ENCODE peak calls at places on chromosomes 5 and 9, in five cellular contexts. R, I, E, S and V are unnamed samples. For H3K36me3, the result is how much of the 10 kb centered on the place peaks cover.

GRCh38 chr5:137836997-137837396 is 30.7 kb upstream of the MYOT start:
- DNase-seq in R (no peak), I (no peak), E (no peak), S (no peak), V (no peak)

GRCh38 chr5:86320266-86320665 is 297.5 kb upstream of the COX7C start:
- DNase-seq in R (no peak), I (no peak), E (no peak), S (no peak), V (no peak)

GRCh38 chr9:91221332-91221731 is 140.4 kb downstream of the AUH start:
- DNase-seq in R (no peak), I (no peak), E (no peak), S (no peak), V (no peak)

GRCh38 chr9:115498338-115498737 is 380.4 kb upstream of the TNC start:
- DNase-seq in R (no peak), I (no peak), E (no peak), S (no peak), V (no peak)

GRCh38 chr9:123246534-123246933 is 21.9 kb downstream of the STRBP start:
- DNase-seq in R (no peak), I (no peak), E (no peak), S (no peak), V (no peak)

GRCh38 chr5:135365281-135365680 is 33.8 kb downstream of the MACROH2A1 start:
- DNase-seq in R (peak), I (no peak), E (no peak), S (no peak), V (no peak)

GRCh38 chr9:134709512-134710270 is 68.1 kb downstream of the COL5A1 start:
- DNase-seq in R (no peak), I (no peak), E (no peak), S (peak), V (peak)

GRCh38 chr9:32783168-32783891 is at the start of gene TMEM215:
- DNase-seq in R (peak), I (no peak), E (no peak), S (no peak), V (peak)

GRCh38 chr9:113809192-113809482 is 67.0 kb upstream of the ZNF618 start:
- DNase-seq in R (no peak), I (no peak), E (no peak), S (no peak), V (no peak)

GRCh38 chr5:139295692-139296091 is 2.2 kb downstream of the MATR3 start:
- DNase-seq in R (peak), I (no peak), E (no peak), S (no peak), V (no peak)

GRCh38 chr5:67299317-67299716 is 102.7 kb upstream of the CD180 start:
- DNase-seq in R (no peak), I (no peak), E (no peak), S (no peak), V (no peak)

GRCh38 chr5:150066901-150067396 is 19.4 kb downstream of the CSF1R start:
- DNase-seq in R (peak), I (no peak), E (no peak), S (no peak), V (no peak)

GRCh38 chr5:64514620-64515019 is 8.8 kb downstream of the RGS7BP start:
- DNase-seq in R (no peak), I (no peak), E (no peak), S (no peak), V (no peak)

GRCh38 chr9:129365196-129365595 is 187.1 kb upstream of the IER5L start:
- DNase-seq in R (no peak), I (no peak), E (no peak), S (no peak), V (no peak)

GRCh38 chr5:174412374-174412773 is 312.0 kb upstream of the MSX2 start:
- DNase-seq in R (no peak), I (no peak), E (no peak), S (no peak), V (no peak)

GRCh38 chr9:123998970-123999621 is 12.5 kb upstream of the LHX2 start:
- DNase-seq in R (peak), I (no peak), E (no peak), S (no peak), V (peak)

GRCh38 chr5:135114759-135115158 is 80.7 kb upstream of the PITX1 start:
- DNase-seq in R (no peak), I (no peak), E (no peak), S (no peak), V (no peak)

GRCh38 chr9:15696979-15697378 is 144.1 kb downstream of the CCDC171 start:
- DNase-seq in R (no peak), I (no peak), E (no peak), S (no peak), V (no peak)

GRCh38 chr5:73321757-73322452 is 126.7 kb downstream of the FOXD1 start:
- DNase-seq in R (no peak), I (peak), E (no peak), S (no peak), V (no peak)

GRCh38 chr5:62340392-62340791 is 34.4 kb downstream of the KIF2A start:
- DNase-seq in R (no peak), I (peak), E (no peak), S (no peak), V (no peak)

GRCh38 chr5:175466700-175467318 is 11.6 kb upstream of the SFXN1 start:
- DNase-seq in R (no peak), I (no peak), E (no peak), S (no peak), V (no peak)

GRCh38 chr9:21933865-21934264 is 60.3 kb downstream of the CDKN2A start:
- DNase-seq in R (no peak), I (no peak), E (no peak), S (no peak), V (no peak)

GRCh38 chr9:10050016-10050415 is 562.8 kb downstream of the PTPRD start:
- DNase-seq in R (peak), I (no peak), E (no peak), S (no peak), V (no peak)

GRCh38 chr9:136220017-136220729 is 15.2 kb upstream of the LHX3 start:
- DNase-seq in R (peak), I (no peak), E (no peak), S (no peak), V (no peak)

GRCh38 chr5:123937230-123937629 is 425.3 kb downstream of the CSNK1G3 start:
- DNase-seq in R (peak), I (peak), E (no peak), S (peak), V (no peak)

GRCh38 chr5:84290161-84290560 is 94.5 kb downstream of the EDIL3 start:
- DNase-seq in R (no peak), I (no peak), E (no peak), S (no peak), V (no peak)

GRCh38 chr9:136546697-136547481 is 1.0 kb upstream of the NOTCH1 start:
- DNase-seq in R (peak), I (no peak), E (peak), S (peak), V (peak)

GRCh38 chr5:77358566-77359205 is 133.4 kb downstream of the WDR41 start:
- DNase-seq in R (no peak), I (no peak), E (no peak), S (no peak), V (no peak)

GRCh38 chr5:179184521-179185050 is 124.4 kb downstream of the ZNF354C start:
- DNase-seq in R (no peak), I (no peak), E (no peak), S (no peak), V (peak)

GRCh38 chr9:36207016-36207415 is 16.3 kb downstream of the CLTA start:
- DNase-seq in R (no peak), I (no peak), E (no peak), S (no peak), V (no peak)

GRCh38 chr9:136700959-136701664 is 11.3 kb upstream of the DIPK1B start:
- DNase-seq in R (no peak), I (no peak), E (no peak), S (no peak), V (peak)

GRCh38 chr9:90287567-90288274 is 354.9 kb downstream of the DIRAS2 start:
- DNase-seq in R (peak), I (no peak), E (no peak), S (no peak), V (no peak)

GRCh38 chr5:62578540-62578939 is at the start of gene LRRC70:
- DNase-seq in R (no peak), I (no peak), E (no peak), S (no peak), V (no peak)

GRCh38 chr5:61280766-61281427 is 51.2 kb upstream of the ZSWIM6 start:
- DNase-seq in R (no peak), I (no peak), E (peak), S (peak), V (no peak)

GRCh38 chr9:2174321-2174720 is 159.2 kb downstream of the SMARCA2 start:
- DNase-seq in R (no peak), I (no peak), E (no peak), S (no peak), V (no peak)

GRCh38 chr9:19675492-19675891 is 113.3 kb downstream of the SLC24A2 start:
- DNase-seq in R (no peak), I (no peak), E (no peak), S (no peak), V (no peak)

GRCh38 chr9:19683715-19684114 is 105.1 kb downstream of the SLC24A2 start:
- DNase-seq in R (no peak), I (no peak), E (no peak), S (no peak), V (no peak)

GRCh38 chr9:19682416-19682815 is 106.4 kb downstream of the SLC24A2 start:
- DNase-seq in R (no peak), I (no peak), E (no peak), S (no peak), V (no peak)

GRCh38 chr9:19677929-19678328 is 110.9 kb downstream of the SLC24A2 start:
- DNase-seq in R (no peak), I (no peak), E (no peak), S (no peak), V (no peak)
- H3K36me3 ChIP-seq in R (under half), I (under half), E (under half), S (under half), V (under half)

DNA sequence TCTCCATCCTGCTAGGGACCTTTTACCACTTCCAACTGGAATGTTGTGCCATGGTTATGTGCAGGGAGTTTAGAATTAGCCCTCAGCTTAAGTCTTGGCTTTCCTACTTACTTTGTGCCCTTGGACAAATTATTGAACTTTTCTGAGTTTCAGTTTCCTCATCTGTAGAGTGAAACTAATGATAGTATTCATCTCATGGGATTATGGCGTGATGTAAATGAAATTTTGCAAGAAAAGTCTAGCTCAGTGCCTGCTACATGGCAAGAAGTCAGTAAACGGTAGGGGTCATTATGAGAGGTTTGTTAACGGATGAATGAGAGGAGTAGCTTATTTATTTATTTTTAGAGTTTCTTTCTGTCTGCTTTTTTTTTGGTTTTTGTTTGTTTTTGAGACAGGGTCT is 1.8 kb downstream of the MVB12B start:
- DNase-seq in R (no peak), I (no peak), E (no peak), S (no peak), V (no peak)
- H3K4me3 ChIP-seq in R (no peak), I (no peak), E (no peak), S (peak), V (no peak)

DNA sequence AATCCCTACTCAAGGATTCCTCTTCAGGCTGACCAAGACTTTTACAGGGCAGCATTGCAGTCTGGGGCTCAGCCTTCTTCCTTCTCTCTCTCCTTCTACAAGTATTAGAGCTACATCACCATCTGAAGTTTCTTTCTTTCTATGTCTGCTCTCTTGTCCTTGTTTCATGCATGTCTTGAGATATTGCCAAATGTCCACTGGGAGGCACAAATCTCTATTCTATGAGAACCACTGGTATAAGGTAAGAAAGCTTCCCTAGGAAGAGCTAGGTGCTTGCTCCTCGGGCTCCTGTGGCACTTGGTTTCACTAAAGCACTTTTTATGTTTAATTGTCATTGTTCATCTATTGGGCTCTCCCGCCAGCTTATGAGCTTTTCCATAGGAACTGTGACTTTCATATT is 289.2 kb upstream of the PCSK5 start:
- DNase-seq in R (no peak), I (no peak), E (no peak), S (no peak), V (no peak)
- TF ChIP-seq CTCF in R (peak), I (no peak), E (no peak), S (peak), V (no peak)

GRCh38 chr9:92257327-92257726 is 36.2 kb downstream of the IARS1 start:
- DNase-seq in R (no peak), I (no peak), E (no peak), S (no peak), V (no peak)
- H3K36me3 ChIP-seq in R (half or more), I (half or more), E (half or more), S (half or more), V (half or more)